ENCODE peak calls at places on chromosome 12, in nine cellular contexts. L is fibroblast of lung, D is choroid plexus epithelial cell, Z is lower leg skin, X is Panc1, U is ascending aorta, R is GM20000, N is endothelial cell, M is epithelial cell of esophagus. C is an unnamed sample.

GRCh38 chr12:113712481-113712880 is 240.8 kb upstream of the LHX5 start:
- DNase-seq in L (no peak), D (no peak), Z (no peak), X (no peak), U (no peak), R (no peak), N (no peak), M (no peak), C (no peak)

GRCh38 chr12:128829870-128830504 is 6.2 kb upstream of the SLC15A4 start:
- DNase-seq in L (no peak), D (no peak), Z (no peak), X (no peak), U (no peak), R (peak), N (no peak), M (peak), C (no peak)

GRCh38 chr12:105212431-105212830 is 23.5 kb downstream of the APPL2 start:
- DNase-seq in L (peak), D (no peak), Z (no peak), X (no peak), U (no peak), R (no peak), N (no peak), M (peak), C (no peak)

GRCh38 chr12:121050725-121051124 is 11.7 kb upstream of the OASL start:
- DNase-seq in L (peak), D (peak), Z (peak), X (no peak), U (no peak), R (no peak), N (no peak), M (no peak), C (no peak)

GRCh38 chr12:108689314-108690190 is 41.8 kb downstream of the CORO1C start:
- DNase-seq in L (peak), D (peak), Z (no peak), X (no peak), U (no peak), R (no peak), N (no peak), M (no peak), C (no peak)

GRCh38 chr12:121110211-121110940 is 22.3 kb upstream of the P2RX7 start:
- DNase-seq in L (peak), D (peak), Z (peak), X (peak), U (peak), R (peak), N (peak), M (peak), C (no peak)

GRCh38 chr12:87116778-87117177 is 860.6 kb upstream of the MGAT4C start:
- DNase-seq in L (no peak), D (peak), Z (no peak), X (no peak), U (no peak), R (no peak), N (no peak), M (no peak), C (no peak)

GRCh38 chr12:112792743-112793142 is 1.2 kb downstream of the RPH3A start:
- DNase-seq in L (no peak), D (no peak), Z (no peak), X (no peak), U (no peak), R (no peak), N (no peak), M (no peak), C (no peak)

GRCh38 chr12:123115409-123116111 is 35.3 kb downstream of the PITPNM2 start:
- DNase-seq in L (peak), D (peak), Z (no peak), X (no peak), U (peak), R (peak), N (no peak), M (peak), C (no peak)

GRCh38 chr12:54749191-54749818 is 101.1 kb upstream of the DCD start:
- DNase-seq in L (peak), D (peak), Z (no peak), X (peak), U (no peak), R (peak), N (peak), M (peak), C (no peak)

GRCh38 chr12:119363490-119363889 is 29.0 kb downstream of the CCDC60 start:
- DNase-seq in L (no peak), D (no peak), Z (no peak), X (no peak), U (no peak), R (no peak), N (peak), M (no peak), C (no peak)
- TF ChIP-seq CTCF in L (no peak), D (no peak), Z (no peak), X (no peak), U (no peak), R (no peak), N (no peak), M (no peak), C (no peak)

GRCh38 chr12:39442895-39443703 is at the start of gene KIF21A:
- DNase-seq in L (peak), D (peak), Z (peak), X (peak), U (peak), R (peak), N (peak), M (peak), C (peak)
- TF ChIP-seq CTCF in L (peak), D (no peak), Z (no peak), X (peak), U (peak), R (no peak), N (peak), M (peak), C (peak)

GRCh38 chr12:95658386-95658785 is 107.1 kb upstream of the USP44 start:
- DNase-seq in L (no peak), D (no peak), Z (no peak), X (no peak), U (no peak), R (no peak), N (no peak), M (no peak), C (no peak)

GRCh38 chr12:95663525-95663924 is 112.2 kb upstream of the USP44 start:
- DNase-seq in L (no peak), D (peak), Z (no peak), X (no peak), U (no peak), R (no peak), N (no peak), M (no peak), C (no peak)

DNA sequence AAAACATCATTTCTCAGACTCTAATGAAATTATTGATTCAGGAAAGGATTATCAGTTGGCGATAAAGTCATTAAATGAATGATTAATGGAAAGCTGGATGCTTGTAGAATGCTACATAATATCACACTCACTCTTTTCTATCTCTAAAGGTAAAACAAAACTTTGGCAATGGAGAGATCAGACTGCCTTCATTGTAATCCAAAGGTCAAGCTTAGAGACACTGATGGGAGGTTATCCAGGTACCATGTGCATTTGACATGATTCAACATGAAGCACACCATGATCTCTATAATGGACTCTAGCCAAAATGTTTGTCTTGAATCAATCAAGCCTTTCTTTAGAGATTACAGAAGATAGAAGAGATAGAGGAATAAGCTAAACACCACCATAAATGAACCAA is 110.1 kb upstream of the USP44 start:
- DNase-seq in L (no peak), D (no peak), Z (no peak), X (no peak), U (no peak), R (no peak), N (no peak), M (no peak), C (no peak)
- TF ChIP-seq CTCF in L (no peak), D (no peak), Z (no peak), X (no peak), U (no peak), R (no peak), N (no peak), M (no peak), C (no peak)

DNA sequence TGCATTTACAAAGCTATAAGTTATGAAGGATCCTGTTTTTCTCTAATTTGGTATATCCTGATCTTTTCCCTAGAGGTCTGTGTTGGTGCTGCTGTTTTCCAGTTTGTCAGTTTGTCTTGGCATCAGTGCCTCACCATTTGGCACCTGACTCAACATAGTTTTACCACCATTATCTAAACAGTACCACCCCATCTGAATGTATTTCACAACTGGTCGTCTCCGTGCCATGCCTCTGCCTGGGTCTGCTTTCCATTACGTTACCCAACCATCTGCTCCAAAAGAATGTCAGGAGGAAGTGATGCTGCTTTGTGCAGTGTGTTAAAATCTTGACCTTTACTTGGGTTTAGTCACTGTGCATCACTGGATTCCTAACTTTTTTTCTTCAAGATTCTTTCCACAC is 129.3 kb upstream of the RASSF8 start:
- DNase-seq in L (peak), D (peak), Z (no peak), X (no peak), U (peak), R (no peak), N (no peak), M (peak), C (no peak)
- TF ChIP-seq CTCF in L (no peak), D (no peak), Z (no peak), X (peak), U (no peak), R (no peak), N (no peak), M (no peak), C (no peak)

GRCh38 chr12:21773263-21773741 is 1.2 kb downstream of the KCNJ8 start:
- DNase-seq in L (peak), D (peak), Z (peak), X (no peak), U (peak), R (no peak), N (peak), M (no peak), C (peak)
- TF ChIP-seq CTCF in L (peak), D (peak), Z (no peak), X (peak), U (no peak), R (no peak), N (peak), M (no peak), C (peak)

DNA sequence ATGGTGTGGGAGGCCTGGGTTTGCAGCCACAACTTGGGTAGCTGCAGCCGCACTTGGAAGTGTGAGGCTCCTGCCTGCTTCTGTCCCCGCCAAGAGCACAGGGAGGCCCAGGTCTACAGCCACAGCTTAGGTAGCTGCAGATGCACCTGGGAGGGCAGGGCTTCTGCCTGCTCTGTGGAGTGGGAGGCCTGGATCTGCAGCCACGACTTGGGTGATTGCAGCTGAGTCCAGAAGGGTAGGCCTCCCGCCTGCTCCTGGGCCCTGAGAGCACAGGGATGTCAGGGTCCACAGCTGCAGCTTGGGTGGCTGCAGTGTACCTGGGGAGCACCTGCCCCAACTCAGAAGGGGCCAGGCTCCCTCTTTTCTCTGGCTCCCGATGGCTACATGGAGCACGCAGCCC is 287.3 kb downstream of the AEBP2 start:
- DNase-seq in L (no peak), D (no peak), Z (no peak), X (no peak), U (no peak), R (no peak), N (no peak), M (no peak), C (no peak)
- TF ChIP-seq CTCF in L (no peak), D (no peak), Z (no peak), X (no peak), U (no peak), R (no peak), N (no peak), M (no peak), C (no peak)

DNA sequence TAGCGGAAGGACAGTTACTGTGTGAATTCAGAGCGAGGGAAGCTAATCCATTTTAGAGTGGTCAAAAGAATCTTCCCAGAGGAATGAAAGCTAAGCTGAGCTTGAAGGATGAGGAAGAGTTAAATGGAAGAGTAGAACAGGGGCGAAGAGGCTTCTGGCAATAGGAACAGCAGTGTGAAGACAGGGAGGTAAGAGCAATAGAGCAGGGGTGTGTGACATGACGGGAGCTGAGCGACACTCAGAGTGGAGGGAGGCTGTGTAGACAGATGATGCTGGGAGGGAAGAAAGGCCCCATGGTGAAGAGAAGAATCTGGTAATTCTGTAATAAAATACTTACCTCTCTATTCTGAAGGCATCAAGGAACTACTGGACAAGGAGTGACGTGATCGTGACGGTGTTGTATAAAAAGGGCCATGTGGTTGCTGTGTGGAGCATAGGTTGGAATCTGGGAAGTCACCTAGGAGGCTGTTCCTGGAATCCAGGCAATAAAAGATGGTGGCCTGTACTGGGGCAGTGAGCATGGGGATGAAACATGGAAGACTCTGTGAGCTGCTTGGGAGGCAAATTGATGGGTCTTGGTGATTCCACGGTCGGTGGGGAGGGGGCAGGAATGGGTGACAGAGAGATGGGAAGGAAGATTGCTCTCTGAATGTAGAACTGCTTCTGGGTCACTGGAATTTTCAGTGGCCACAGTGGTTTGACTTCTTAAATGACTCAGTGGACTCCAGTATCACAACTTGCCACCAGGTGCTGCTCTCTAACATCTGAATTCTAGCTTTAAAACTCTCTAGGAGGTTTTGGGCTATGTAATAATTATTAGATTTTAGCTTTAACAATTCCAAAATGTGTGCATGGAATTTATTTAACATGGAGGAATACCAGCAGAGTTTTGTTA is 164.1 kb downstream of the ATP23 start:
- DNase-seq in L (peak), D (peak), Z (no peak), X (no peak), U (no peak), R (no peak), N (no peak), M (peak), C (no peak)
- TF ChIP-seq CTCF in L (peak), D (peak), Z (no peak), X (peak), U (no peak), R (no peak), N (peak), M (peak), C (peak)